ENCODE peak calls at places on chromosomes 11 and 22, in nine cellular contexts. J is stomach, I is A549, Q is transverse colon, R is H1, Z is suprapubic skin, P is upper lobe of left lung, L is K562, S is sigmoid colon. N is an unnamed sample.

GRCh38 chr22:22692707-22693530 is 48.5 kb downstream of the GGTLC2 start:
- DNase-seq in J (peak), I (peak), Q (peak), R (peak), Z (no peak), P (peak), L (peak), S (peak), N (peak)

GRCh38 chr11:93740802-93741093 is 547 bp downstream of the TAF1D start:
- DNase-seq in J (peak), I (peak), Q (peak), R (no peak), Z (peak), P (no peak), L (peak), S (peak), N (peak)

GRCh38 chr11:20070459-20070858 is 89.8 kb downstream of the DBX1 start:
- DNase-seq in J (no peak), I (no peak), Q (no peak), R (no peak), Z (no peak), P (no peak), L (no peak), S (no peak), N (no peak)

GRCh38 chr11:32508780-32509179 is 73.4 kb upstream of the WT1 start:
- DNase-seq in J (no peak), I (no peak), Q (no peak), R (no peak), Z (no peak), P (no peak), L (peak), S (no peak), N (no peak)

GRCh38 chr11:44484211-44484610 is 81.3 kb upstream of the CD82 start:
- DNase-seq in J (no peak), I (peak), Q (no peak), R (no peak), Z (no peak), P (no peak), L (peak), S (peak), N (no peak)

GRCh38 chr22:18063311-18063710 is 14.5 kb upstream of the PEX26 start:
- DNase-seq in J (no peak), I (no peak), Q (no peak), R (no peak), Z (no peak), P (no peak), L (no peak), S (no peak), N (no peak)

GRCh38 chr22:35961480-35961902 is 67.1 kb downstream of the RBFOX2 start:
- DNase-seq in J (no peak), I (peak), Q (no peak), R (peak), Z (peak), P (no peak), L (no peak), S (peak), N (no peak)

GRCh38 chr11:72230764-72231365 is 6.3 kb downstream of the INPPL1 start:
- DNase-seq in J (peak), I (no peak), Q (no peak), R (no peak), Z (peak), P (no peak), L (no peak), S (peak), N (no peak)

GRCh38 chr11:128549256-128549944 is 38.0 kb downstream of the ETS1 start:
- DNase-seq in J (no peak), I (no peak), Q (peak), R (peak), Z (no peak), P (peak), L (no peak), S (peak), N (peak)

GRCh38 chr22:47340851-47341436 is 578.5 kb downstream of the TBC1D22A start:
- DNase-seq in J (no peak), I (peak), Q (no peak), R (no peak), Z (no peak), P (no peak), L (no peak), S (no peak), N (no peak)

GRCh38 chr11:134313379-134313778 is 18.4 kb upstream of the GLB1L2 start:
- DNase-seq in J (no peak), I (no peak), Q (no peak), R (no peak), Z (no peak), P (peak), L (no peak), S (no peak), N (no peak)

GRCh38 chr11:27718853-27719574 is 18.8 kb upstream of the BDNF start:
- DNase-seq in J (no peak), I (peak), Q (peak), R (peak), Z (no peak), P (peak), L (no peak), S (no peak), N (no peak)

GRCh38 chr11:69787906-69788305 is 12.8 kb upstream of the FGF4 start:
- DNase-seq in J (no peak), I (no peak), Q (no peak), R (no peak), Z (no peak), P (no peak), L (no peak), S (no peak), N (no peak)

GRCh38 chr11:61966673-61967176 is 709 bp downstream of the FTH1 start:
- DNase-seq in J (no peak), I (no peak), Q (no peak), R (no peak), Z (peak), P (no peak), L (peak), S (peak), N (no peak)

GRCh38 chr22:47605441-47605840 is 843.0 kb downstream of the TBC1D22A start:
- DNase-seq in J (peak), I (no peak), Q (no peak), R (no peak), Z (peak), P (no peak), L (no peak), S (peak), N (no peak)

GRCh38 chr11:120883404-120884135 is 140.3 kb upstream of the TBCEL start:
- DNase-seq in J (no peak), I (no peak), Q (no peak), R (no peak), Z (no peak), P (no peak), L (no peak), S (no peak), N (no peak)

GRCh38 chr22:41966607-41967240 is 2.5 kb upstream of the SEPTIN3 start:
- DNase-seq in J (peak), I (peak), Q (peak), R (peak), Z (no peak), P (no peak), L (peak), S (no peak), N (no peak)

GRCh38 chr11:22244986-22245592 is 52.2 kb downstream of the ANO5 start:
- DNase-seq in J (peak), I (peak), Q (peak), R (no peak), Z (no peak), P (no peak), L (peak), S (no peak), N (peak)

GRCh38 chr11:96781082-96781481 is 391.3 kb downstream of the JRKL start:
- DNase-seq in J (no peak), I (no peak), Q (no peak), R (no peak), Z (no peak), P (no peak), L (no peak), S (no peak), N (no peak)

GRCh38 chr22:32528984-32529982 is 54.7 kb downstream of the FBXO7 start:
- DNase-seq in J (peak), I (peak), Q (peak), R (peak), Z (peak), P (peak), L (peak), S (peak), N (peak)

DNA sequence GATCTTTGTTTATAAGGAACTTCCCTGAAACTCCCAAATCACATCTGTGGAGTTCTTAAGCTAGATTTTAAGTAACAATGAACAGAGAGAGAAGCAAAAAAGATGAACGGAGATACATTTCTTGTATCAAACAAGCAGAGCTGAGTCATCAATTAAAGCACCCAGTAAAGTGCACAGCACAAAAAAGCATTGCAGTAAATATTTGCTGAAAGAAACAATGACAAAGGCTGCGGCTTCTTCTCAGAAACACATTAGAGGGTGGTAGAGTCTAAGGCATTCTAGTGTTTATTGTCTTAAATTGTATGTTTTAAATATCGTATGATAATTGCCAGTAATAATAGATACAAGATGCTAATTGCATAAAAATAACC is 941.6 kb upstream of the CHORDC1 start:
- DNase-seq in J (no peak), I (no peak), Q (no peak), R (no peak), Z (no peak), P (no peak), L (no peak), S (no peak), N (no peak)
- TF ChIP-seq CTCF in J (no peak), I (no peak), Q (no peak), R (no peak), Z (no peak), P (no peak), L (no peak), S (no peak), N (no peak)

DNA sequence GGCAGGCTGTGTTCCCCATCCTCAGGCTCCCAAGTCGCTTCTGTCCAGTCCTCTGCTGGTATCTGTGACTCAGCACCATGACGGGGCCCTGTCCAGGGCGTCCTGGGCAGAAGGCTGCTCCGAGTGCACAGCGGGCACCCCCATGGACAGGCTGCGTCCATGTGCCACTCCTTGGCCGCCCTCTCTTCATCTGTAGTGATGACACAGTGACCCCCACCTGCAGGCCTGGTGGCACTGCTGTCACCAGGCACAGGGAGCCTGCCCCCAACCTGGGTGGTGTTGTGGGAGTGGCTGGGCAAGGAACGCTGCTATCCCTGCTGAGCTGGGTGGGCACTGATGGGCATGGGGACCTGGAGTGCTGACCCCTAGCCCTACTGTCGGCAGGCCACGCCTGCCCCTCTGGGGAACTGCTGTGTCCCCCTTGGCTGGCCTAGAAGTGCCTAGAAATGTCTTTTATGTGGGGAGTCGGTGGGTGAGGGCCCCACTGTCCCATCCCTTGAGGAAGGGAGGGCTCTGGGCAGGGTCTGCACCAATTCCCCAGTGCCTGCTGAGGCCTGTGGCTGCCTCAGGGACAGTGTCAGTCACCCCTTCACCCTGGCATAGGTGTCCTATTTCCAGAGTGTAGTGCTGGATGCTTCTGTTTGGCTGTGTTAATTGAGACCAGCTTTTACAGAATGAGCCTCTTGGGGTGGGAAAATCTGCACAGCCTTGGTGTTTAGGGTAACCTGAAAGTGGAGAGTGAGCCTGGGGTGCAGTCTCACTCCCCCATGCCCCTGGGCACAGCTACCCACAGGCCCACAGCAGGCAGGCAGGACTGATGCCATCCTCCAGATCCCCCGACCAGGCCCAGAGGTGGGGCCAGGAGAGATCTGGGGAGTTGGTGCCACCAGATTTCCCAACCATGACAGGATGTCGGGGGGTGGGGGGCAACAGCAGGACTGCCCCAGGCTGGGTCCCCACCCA is 34.5 kb downstream of the RTN4R start:
- DNase-seq in J (no peak), I (no peak), Q (no peak), R (no peak), Z (no peak), P (peak), L (no peak), S (no peak), N (no peak)
- TF ChIP-seq EP300 in J (no peak), I (no peak), Q (no peak), R (no peak), Z (no peak), P (no peak), L (no peak), S (no peak), N (no peak)

GRCh38 chr22:43448048-43448447 is 36.2 kb downstream of the MPPED1 start:
- DNase-seq in J (no peak), I (no peak), Q (no peak), R (no peak), Z (no peak), P (no peak), L (no peak), S (no peak), N (no peak)
- TF ChIP-seq CTCF in J (no peak), I (no peak), Q (no peak), R (no peak), Z (no peak), P (no peak), L (no peak), S (no peak), N (no peak)

GRCh38 chr11:1072116-1072820 is 2.4 kb upstream of the MUC2 start:
- DNase-seq in J (no peak), I (peak), Q (no peak), R (peak), Z (peak), P (no peak), L (no peak), S (peak), N (peak)
- TF ChIP-seq EP300 in J (no peak), I (peak), Q (no peak), R (no peak), Z (no peak), P (no peak), L (no peak), S (no peak), N (no peak)

GRCh38 chr11:111851636-111852035 is 19.7 kb downstream of the ALG9 start:
- DNase-seq in J (no peak), I (no peak), Q (no peak), R (no peak), Z (no peak), P (no peak), L (peak), S (no peak), N (no peak)
- TF ChIP-seq CTCF in J (no peak), I (peak), Q (no peak), R (no peak), Z (no peak), P (no peak), L (peak), S (no peak), N (no peak)

GRCh38 chr11:76218449-76219206 is 12.3 kb upstream of the WNT11 start:
- DNase-seq in J (no peak), I (no peak), Q (no peak), R (no peak), Z (no peak), P (no peak), L (no peak), S (no peak), N (no peak)

GRCh38 chr11:76216536-76217326 is 10.4 kb upstream of the WNT11 start:
- DNase-seq in J (no peak), I (no peak), Q (no peak), R (no peak), Z (no peak), P (no peak), L (no peak), S (no peak), N (no peak)

GRCh38 chr11:76219243-76219642 is 12.9 kb upstream of the WNT11 start:
- DNase-seq in J (no peak), I (no peak), Q (no peak), R (no peak), Z (no peak), P (no peak), L (no peak), S (no peak), N (no peak)

GRCh38 chr11:76215946-76216345 is 9.6 kb upstream of the WNT11 start:
- DNase-seq in J (no peak), I (no peak), Q (no peak), R (no peak), Z (no peak), P (no peak), L (no peak), S (no peak), N (no peak)

GRCh38 chr11:76217653-76218160 is 11.4 kb upstream of the WNT11 start:
- DNase-seq in J (no peak), I (no peak), Q (no peak), R (no peak), Z (no peak), P (no peak), L (no peak), S (no peak), N (no peak)
- TF ChIP-seq EP300 in J (no peak), I (no peak), Q (no peak), R (no peak), Z (no peak), P (no peak), L (no peak), S (no peak), N (no peak)